ENCODE peak calls at places on chromosomes 5 and 9, in six cellular contexts. L is left lobe of liver; D is NCI-H524; X is stimulated activated CD4-positive, alpha-beta T cell treated with anti-CD3 and anti-CD28 coated beads, Interleukin-1b, Interleukin-23, amount 100 ng/mL, for 1 hour; G is RPMI8226; T is T-helper 1 cell. V is an unnamed sample.

GRCh38 chr9:122234022-122234748 is 5.4 kb upstream of the LHX6 start:
- DNase-seq in D (no peak), X (no peak), T (no peak), L (no peak), G (no peak), V (no peak)

GRCh38 chr5:36272136-36272665 is 29.5 kb downstream of the RANBP3L start:
- DNase-seq in D (no peak), X (no peak), G (no peak), T (no peak), L (no peak), V (no peak)

GRCh38 chr9:75869236-75869635 is 21.2 kb upstream of the PCSK5 start:
- DNase-seq in G (no peak), X (no peak), D (no peak), T (no peak), L (no peak), V (no peak)

GRCh38 chr5:77935516-77936364 is 159.6 kb upstream of the TBCA start:
- DNase-seq in T (no peak), L (no peak), D (peak), G (peak), X (no peak), V (peak)

GRCh38 chr9:121372563-121373400 is 2.7 kb upstream of the STOM start:
- DNase-seq in X (no peak), D (no peak), T (no peak), L (no peak), G (no peak), V (no peak)

GRCh38 chr9:124280176-124280691 is 22.5 kb downstream of the NEK6 start:
- DNase-seq in X (no peak), T (no peak), L (peak), D (no peak), G (no peak), V (no peak)

GRCh38 chr5:40446910-40447309 is 232.8 kb upstream of the PTGER4 start:
- DNase-seq in T (no peak), X (no peak), D (no peak), G (no peak), L (no peak), V (no peak)

GRCh38 chr5:80960531-80961375 is 590 bp downstream of the RASGRF2 start:
- DNase-seq in L (no peak), D (peak), T (peak), X (peak), G (no peak), V (no peak)

GRCh38 chr5:132134384-132134783 is 60.8 kb downstream of the CSF2 start:
- DNase-seq in D (no peak), G (peak), T (no peak), X (no peak), L (no peak), V (peak)

GRCh38 chr9:97557606-97558095 is 56.2 kb downstream of the TMOD1 start:
- DNase-seq in T (no peak), X (no peak), G (peak), L (peak), D (peak), V (no peak)

GRCh38 chr5:9608093-9608492 is 22.1 kb downstream of the TAS2R1 start:
- DNase-seq in T (no peak), G (no peak), X (no peak), L (no peak), D (no peak), V (no peak)

GRCh38 chr5:103270581-103270980 is 12.0 kb downstream of the MACIR start:
- DNase-seq in D (no peak), X (no peak), T (no peak), G (no peak), L (no peak), V (no peak)

GRCh38 chr5:68126871-68127270 is 88.7 kb upstream of the PIK3R1 start:
- DNase-seq in X (no peak), D (no peak), L (no peak), G (no peak), T (no peak), V (no peak)

V was measured in NAMALWA.